ENCODE peak calls at places on chromosomes 4 and X, in five cellular contexts. C is K562, S is A549, X is GM12878, B is HepG2. M is an unnamed sample.

GRCh38 chrX:9489234-9489633 is 24.4 kb downstream of the TBL1X start:
- DNase-seq in C (no peak), S (no peak), X (no peak), B (no peak), M (no peak)

GRCh38 chrX:74514384-74514783 is 93.1 kb downstream of the SLC16A2 start:
- DNase-seq in C (no peak), S (no peak), X (no peak), B (peak; percentile 2), M (no peak)

GRCh38 chr4:127965803-127966175 is 583 bp downstream of the ABHD18 start:
- DNase-seq in C (peak; percentile 49), S (peak; percentile 25), X (peak; percentile 21), B (peak; percentile 73), M (no peak)

GRCh38 chr4:147938481-147938880 is 206.6 kb downstream of the ARHGAP10 start:
- DNase-seq in C (no peak), S (no peak), X (no peak), B (no peak), M (no peak)

GRCh38 chr4:8869879-8870646 is 1.6 kb downstream of the HMX1 start:
- DNase-seq in C (no peak), S (no peak), X (no peak), B (no peak), M (no peak)

GRCh38 chrX:112867570-112867969 is 26.9 kb upstream of the AMOT start:
- DNase-seq in C (no peak), S (no peak), X (no peak), B (no peak), M (no peak)

GRCh38 chr4:145814246-145814645 is 124.4 kb downstream of the ZNF827 start:
- DNase-seq in C (no peak), S (no peak), X (no peak), B (no peak), M (no peak)

GRCh38 chrX:44873415-44874270 is 655 bp downstream of the KDM6A start:
- DNase-seq in C (peak; percentile 29), S (no peak), X (no peak), B (no peak), M (peak; percentile 30)

GRCh38 chr4:61520688-61521160 is 320.6 kb downstream of the ADGRL3 start:
- DNase-seq in C (no peak), S (no peak), X (no peak), B (no peak), M (peak; percentile 20)

GRCh38 chr4:121666091-121666679 is 30.6 kb downstream of the ANXA5 start:
- DNase-seq in C (no peak), S (no peak), X (no peak), B (no peak), M (no peak)

GRCh38 chrX:133776072-133776471 is 209.3 kb downstream of the GPC3 start:
- DNase-seq in C (peak; percentile 40), S (no peak), X (no peak), B (no peak), M (peak; percentile 1)

DNA sequence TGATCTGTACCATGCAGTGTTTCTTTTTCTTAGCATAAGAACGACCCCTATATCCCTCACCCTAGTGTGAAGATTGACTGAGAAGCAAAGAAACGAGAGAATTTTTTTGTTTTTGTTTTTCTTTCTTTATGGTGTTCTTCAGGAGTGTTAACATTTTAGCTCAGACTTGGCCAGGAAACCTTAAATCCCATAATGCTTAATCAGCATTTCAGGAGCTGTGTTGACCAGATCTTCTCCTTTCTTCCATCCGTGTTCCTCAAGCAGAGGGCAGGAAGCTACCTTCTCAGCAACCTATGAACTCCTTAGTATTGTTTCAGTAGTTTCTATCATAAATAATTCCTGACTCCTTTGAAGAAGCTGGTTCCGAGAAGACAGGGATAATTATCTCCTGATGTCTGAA is 1501.5 kb downstream of the STIM2 start:
- DNase-seq in C (no peak), S (no peak), X (no peak), B (no peak), M (no peak)
- H3K4me1 ChIP-seq in C (no peaks in the 10 kb centered on the region), S (no peaks in the 10 kb centered on the region), X (no peaks in the 10 kb centered on the region), B (no peaks in the 10 kb centered on the region), M (no peaks in the 10 kb centered on the region)

GRCh38 chr4:55395529-55396304 is at the start of gene TMEM165:
- DNase-seq in C (peak; percentile 96), S (peak; percentile 67), X (peak; percentile 41), B (peak; percentile 77), M (peak; percentile 88)
- TF ChIP-seq MYC in C (peak; percentile 74), S (no peak), X (peak; percentile 56), B (peak; percentile 81), M (no peak)

GRCh38 chr4:183141997-183142396 is 42.9 kb downstream of the WWC2 start:
- DNase-seq in C (no peak), S (no peak), X (no peak), B (no peak), M (no peak)

GRCh38 chr4:183140911-183141320 is 41.9 kb downstream of the WWC2 start:
- DNase-seq in C (no peak), S (no peak), X (no peak), B (no peak), M (peak; percentile 26)

GRCh38 chr4:183145773-183146172 is 46.7 kb downstream of the WWC2 start:
- DNase-seq in C (no peak), S (no peak), X (no peak), B (no peak), M (no peak)

GRCh38 chr4:183139972-183140570 is 41.0 kb downstream of the WWC2 start:
- DNase-seq in C (no peak), S (no peak), X (no peak), B (peak; percentile 77), M (no peak)

GRCh38 chr4:183142566-183143545 is 43.8 kb downstream of the WWC2 start:
- DNase-seq in C (no peak), S (no peak), X (no peak), B (no peak), M (peak; percentile 55)
- TF ChIP-seq MAX in C (no peak), S (no peak), X (no peak), B (no peak), M (no peak)

GRCh38 chr4:2482693-2483092 is 13.8 kb downstream of the RNF4 start:
- DNase-seq in C (no peak), S (no peak), X (peak; percentile 67), B (peak; percentile 26), M (peak; percentile 68)
- H3K4me1 ChIP-seq in C (peaks cover 9% of the 10 kb centered on the region), S (peaks cover 7% of the 10 kb centered on the region), X (peaks cover 75% of the 10 kb centered on the region), B (peaks cover 57% of the 10 kb centered on the region), M (peaks cover 31% of the 10 kb centered on the region)

DNA sequence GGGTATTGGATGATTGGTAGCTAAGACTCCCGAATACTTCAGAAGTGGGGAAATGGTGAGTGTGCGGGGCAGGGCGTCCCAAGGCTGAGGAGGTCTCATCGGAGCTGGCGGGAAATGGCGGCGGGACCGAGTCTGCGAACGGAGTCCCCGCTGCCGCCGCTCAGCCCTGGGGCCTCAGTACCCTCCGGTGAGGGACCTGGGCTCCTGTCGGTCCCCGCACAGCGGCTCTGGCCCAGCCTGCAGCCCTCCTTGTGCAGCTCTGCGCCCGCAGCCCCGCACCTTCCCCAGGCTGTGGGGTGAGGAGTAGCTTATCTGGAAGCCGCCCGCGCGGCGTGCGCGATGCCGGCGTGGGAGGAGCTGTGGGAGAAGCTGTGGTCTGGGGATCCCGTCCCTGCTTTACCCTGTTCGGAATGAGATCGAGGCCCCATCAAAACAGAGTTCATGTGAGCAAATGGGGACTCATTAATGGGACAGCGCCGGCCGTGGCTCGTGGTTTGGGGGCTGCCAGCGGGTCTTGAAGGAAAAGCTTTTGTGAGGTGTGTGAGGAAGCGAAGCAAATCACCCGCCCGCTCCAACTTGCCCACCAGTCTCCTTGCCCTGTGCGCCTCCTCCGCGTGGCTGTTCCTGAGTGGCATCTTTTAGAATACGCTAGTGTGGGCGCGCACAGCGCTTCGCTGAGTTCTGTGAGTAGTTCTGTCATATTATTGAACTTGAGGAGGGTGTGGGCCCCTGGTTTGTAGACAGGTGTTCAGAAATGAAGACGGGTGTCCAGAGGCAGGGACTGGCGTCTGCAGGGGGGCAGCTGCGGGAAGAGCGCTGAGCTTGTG is 531 bp downstream of the ZNF141 start:
- DNase-seq in C (no peak), S (peak; percentile 3), X (no peak), B (no peak), M (no peak)
- TF ChIP-seq MYC in C (no peak), S (no peak), X (no peak), B (no peak), M (no peak)

GRCh38 chr4:112637552-112637866 is 566 bp downstream of the LARP7 start:
- DNase-seq in C (no peak), S (no peak), X (no peak), B (no peak), M (no peak)
- TF ChIP-seq MAX in C (no peak), S (no peak), X (no peak), B (no peak), M (no peak)

GRCh38 chr4:152678841-152679240 is 956 bp downstream of the TMEM154 start:
- DNase-seq in C (no peak), S (no peak), X (no peak), B (no peak), M (no peak)

GRCh38 chr4:152684007-152684406 is 4.2 kb upstream of the TMEM154 start:
- DNase-seq in C (no peak), S (no peak), X (no peak), B (no peak), M (no peak)

GRCh38 chr4:152679414-152680281 is at the start of gene TMEM154:
- DNase-seq in C (no peak), S (no peak), X (no peak), B (no peak), M (peak; percentile 75)

GRCh38 chr4:152682143-152682542 is 2.3 kb upstream of the TMEM154 start:
- DNase-seq in C (no peak), S (no peak), X (no peak), B (no peak), M (no peak)

GRCh38 chr4:152680988-152681731 is 1.4 kb upstream of the TMEM154 start:
- DNase-seq in C (no peak), S (peak; percentile 19), X (no peak), B (no peak), M (peak; percentile 82)
- H3K4me1 ChIP-seq in C (no peaks in the 10 kb centered on the region), S (peaks cover 15% of the 10 kb centered on the region), X (peaks cover 33% of the 10 kb centered on the region), B (peaks cover 9% of the 10 kb centered on the region), M (peaks cover 44% of the 10 kb centered on the region)

GRCh38 chrX:134836497-134836968 is 154.3 kb upstream of the SMIM10 start:
- DNase-seq in C (peak; percentile 7), S (no peak), X (no peak), B (no peak), M (peak; percentile 37)
- TF ChIP-seq MYC in C (no peak), S (no peak), X (no peak), B (no peak), M (no peak)

GRCh38 chr4:73436674-73437557 is 895 bp downstream of the AFP start:
- DNase-seq in C (no peak), S (no peak), X (no peak), B (no peak), M (no peak)
- TF ChIP-seq MAX in C (no peak), S (no peak), X (no peak), B (no peak), M (no peak)

DNA sequence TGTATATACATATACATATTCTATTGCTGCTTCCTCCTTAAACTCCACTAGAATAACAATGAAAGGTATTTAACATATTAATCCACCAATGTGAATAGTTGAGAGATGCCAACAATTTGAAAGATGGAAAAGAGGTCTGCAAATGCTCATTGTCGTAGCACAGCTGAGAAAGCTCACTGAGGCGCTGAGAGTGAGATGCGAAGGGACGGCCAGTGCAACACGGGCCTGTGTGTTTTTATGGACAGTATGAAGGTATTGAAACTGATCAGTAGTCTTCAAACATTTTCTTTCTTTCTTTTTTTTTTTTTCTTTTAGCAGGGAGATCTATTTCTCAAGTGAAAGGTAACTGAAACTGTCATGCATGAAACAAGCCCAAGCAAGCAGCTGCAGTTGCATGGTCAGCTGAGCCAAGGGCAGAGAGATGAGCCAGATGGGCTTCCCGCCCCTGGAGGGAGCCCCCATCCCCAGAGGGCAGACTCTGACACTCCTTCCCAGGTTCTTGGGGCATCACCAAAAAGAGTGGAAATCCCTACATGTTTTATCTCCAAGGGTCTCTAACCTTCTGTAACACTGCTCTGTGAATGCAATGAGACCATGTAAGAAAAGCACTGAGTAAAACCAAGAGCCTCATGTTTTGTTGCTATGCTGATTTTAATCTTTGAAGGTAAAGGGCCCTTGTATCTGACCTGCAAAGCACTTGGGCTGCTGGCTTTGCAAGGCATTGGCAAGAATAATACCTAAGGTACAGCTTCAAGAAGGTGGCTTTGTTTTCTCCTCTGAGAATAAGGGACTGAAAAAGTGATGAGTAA is 41.4 kb upstream of the HS3ST1 start:
- DNase-seq in C (no peak), S (no peak), X (peak; percentile 38), B (no peak), M (peak; percentile 12)
- H3K4me1 ChIP-seq in C (no peaks in the 10 kb centered on the region), S (no peaks in the 10 kb centered on the region), X (peaks cover 31% of the 10 kb centered on the region), B (no peaks in the 10 kb centered on the region), M (peaks cover 19% of the 10 kb centered on the region)